ENCODE peak calls at places on chromosomes 1 and 21, in six cellular contexts. R, I, E, M, Y and O are unnamed samples.
A peak's percentile ranks its signal among the peaks of the same experiment; 100 is the strongest.

GRCh38 chr1:26190373-26190987 is at the start of gene CATSPER4:
- DNase-seq in R (peak; percentile 49), I (peak; percentile 96), E (no peak), M (no peak), Y (peak; percentile 44), O (no peak)

GRCh38 chr1:53081384-53082066 is 19.5 kb downstream of the PODN start:
- DNase-seq in R (no peak), I (no peak), E (no peak), M (no peak), Y (no peak), O (no peak)

GRCh38 chr1:44546403-44547053 is 127.8 kb downstream of the TMEM53 start:
- DNase-seq in R (no peak), I (no peak), E (no peak), M (no peak), Y (no peak), O (no peak)

GRCh38 chr21:39315603-39316002 is 2.2 kb upstream of the BRWD1 start:
- DNase-seq in R (no peak), I (no peak), E (no peak), M (no peak), Y (no peak), O (no peak)

GRCh38 chr1:12053752-12054548 is 9.2 kb upstream of the TNFRSF8 start:
- DNase-seq in R (no peak), I (no peak), E (no peak), M (no peak), Y (no peak), O (no peak)

GRCh38 chr1:155981266-155982088 is 3.1 kb upstream of the ARHGEF2 start:
- DNase-seq in R (peak; percentile 94), I (no peak), E (peak; percentile 68), M (peak; percentile 82), Y (no peak), O (no peak)

GRCh38 chr1:154720328-154721301 is 112.6 kb upstream of the ADAR start:
- DNase-seq in R (no peak), I (no peak), E (no peak), M (no peak), Y (no peak), O (no peak)

GRCh38 chr1:181141431-181141910 is 53.0 kb downstream of the IER5 start:
- DNase-seq in R (peak; percentile 96), I (no peak), E (no peak), M (peak; percentile 16), Y (peak; percentile 85), O (no peak)

GRCh38 chr1:73765551-73766233 is 432.3 kb downstream of the LRRIQ3 start:
- DNase-seq in R (no peak), I (no peak), E (no peak), M (no peak), Y (no peak), O (no peak)

GRCh38 chr21:44354001-44354405 is 582 bp downstream of the TRPM2 start:
- DNase-seq in R (no peak), I (no peak), E (no peak), M (no peak), Y (no peak), O (no peak)

GRCh38 chr1:58823481-58824010 is 39.7 kb upstream of the JUN start:
- DNase-seq in R (peak; percentile 90), I (peak; percentile 5), E (peak; percentile 69), M (no peak), Y (peak; percentile 24), O (no peak)

GRCh38 chr1:1846386-1846918 is 44.4 kb downstream of the GNB1 start:
- DNase-seq in R (no peak), I (no peak), E (no peak), M (no peak), Y (no peak), O (no peak)

GRCh38 chr1:6260961-6261614 is at the start of gene GPR153:
- DNase-seq in R (peak; percentile 46), I (peak; percentile 88), E (no peak), M (peak; percentile 62), Y (no peak), O (no peak)

GRCh38 chr21:44086636-44087425 is 20.4 kb upstream of the PWP2 start:
- DNase-seq in R (no peak), I (no peak), E (no peak), M (no peak), Y (no peak), O (no peak)

GRCh38 chr1:5750186-5751170 is 241.7 kb downstream of the NPHP4 start:
- DNase-seq in R (no peak), I (no peak), E (no peak), M (no peak), Y (no peak), O (no peak)